ENCODE peak calls at places on chromosomes 3 and 15, in six cellular contexts. One of them, this sample, is unnamed.
A peak's percentile ranks its signal among the peaks of the same experiment; 100 is the strongest.

GRCh38 chr15:100330221-100330620 is 11.6 kb downstream of the ADAMTS17 start:
- DNase-seq in HCT116: no peak
- DNase-seq in GM12878: no peak
- DNase-seq in SK-N-SH: no peak
- DNase-seq in HepG2: no peak
- DNase-seq in K562: no peak
- DNase-seq in this sample: no peak

GRCh38 chr3:53818221-53819162 is 27.7 kb downstream of the CHDH start:
- DNase-seq in HepG2: peak; percentile 66
- DNase-seq in SK-N-SH: no peak
- DNase-seq in HCT116: no peak
- DNase-seq in GM12878: no peak
- DNase-seq in K562: no peak
- DNase-seq in this sample: no peak

GRCh38 chr3:55405436-55405835 is 81.7 kb downstream of the WNT5A start:
- DNase-seq in HepG2: no peak
- DNase-seq in SK-N-SH: peak; percentile 2
- DNase-seq in HCT116: no peak
- DNase-seq in K562: peak; percentile 24
- DNase-seq in GM12878: no peak
- DNase-seq in this sample: peak; percentile 92

GRCh38 chr3:40044487-40044886 is 235.1 kb downstream of the MYRIP start:
- DNase-seq in SK-N-SH: no peak
- DNase-seq in K562: no peak
- DNase-seq in GM12878: no peak
- DNase-seq in HepG2: no peak
- DNase-seq in HCT116: no peak
- DNase-seq in this sample: no peak

GRCh38 chr3:49668414-49668797 is 5.7 kb upstream of the APEH start:
- DNase-seq in GM12878: no peak
- DNase-seq in HCT116: no peak
- DNase-seq in SK-N-SH: no peak
- DNase-seq in HepG2: peak; percentile 76
- DNase-seq in K562: peak; percentile 32
- DNase-seq in this sample: peak; percentile 33

GRCh38 chr15:76163429-76164020 is 103.7 kb downstream of the TMEM266 start:
- DNase-seq in GM12878: no peak
- DNase-seq in HCT116: no peak
- DNase-seq in SK-N-SH: peak; percentile 50
- DNase-seq in HepG2: peak; percentile 43
- DNase-seq in K562: no peak
- DNase-seq in this sample: no peak

GRCh38 chr3:128493221-128494151 is 485 bp upstream of the GATA2 start:
- DNase-seq in HCT116: no peak
- DNase-seq in HepG2: no peak
- DNase-seq in K562: peak; percentile 32
- DNase-seq in GM12878: no peak
- DNase-seq in SK-N-SH: peak; percentile 92
- DNase-seq in this sample: no peak

GRCh38 chr3:118772036-118773030 is 262.3 kb downstream of the IGSF11 start:
- DNase-seq in HepG2: no peak
- DNase-seq in SK-N-SH: no peak
- DNase-seq in GM12878: peak; percentile 64
- DNase-seq in K562: peak; percentile 58
- DNase-seq in HCT116: no peak
- DNase-seq in this sample: peak; percentile 47

GRCh38 chr3:113507501-113508067 is 7.4 kb downstream of the SPICE1 start:
- DNase-seq in HepG2: no peak
- DNase-seq in HCT116: no peak
- DNase-seq in GM12878: no peak
- DNase-seq in K562: no peak
- DNase-seq in SK-N-SH: no peak
- DNase-seq in this sample: no peak

DNA sequence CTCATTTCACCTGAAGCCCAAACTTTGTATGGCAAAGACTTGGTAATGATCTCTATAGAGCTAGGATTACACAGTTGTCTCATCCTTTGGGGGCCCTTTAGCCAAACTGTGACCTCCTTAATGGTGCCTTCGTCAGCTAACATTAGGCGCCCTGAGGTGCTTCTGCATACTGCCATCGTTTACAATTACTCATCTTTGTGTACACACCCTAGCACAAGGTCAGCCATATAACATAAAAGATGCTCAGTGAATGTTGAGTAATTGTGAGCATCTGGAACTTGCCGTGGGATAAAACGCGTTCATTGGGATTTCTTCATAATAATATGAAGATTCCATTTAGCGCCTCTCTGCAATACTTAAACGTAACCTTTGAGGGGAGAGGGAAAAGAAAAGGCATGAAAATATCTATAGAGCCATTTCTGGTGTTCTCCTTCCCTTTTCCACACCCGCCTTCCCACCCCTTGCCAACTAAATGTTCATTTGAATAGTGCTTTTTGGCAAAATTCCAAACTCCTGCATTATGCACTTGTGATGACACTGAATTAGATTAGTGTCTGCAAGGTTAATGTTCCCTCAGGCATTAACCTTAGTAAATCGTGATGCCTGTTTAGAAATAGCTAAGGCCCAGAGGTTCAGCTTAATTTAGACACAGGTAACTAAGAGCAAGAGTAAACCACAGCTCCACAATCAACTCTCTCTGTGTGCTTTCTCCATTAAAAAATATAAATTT is 990 bp upstream of the ZNF148 start:
- DNase-seq in GM12878: no peak
- DNase-seq in HepG2: peak; percentile 78
- DNase-seq in SK-N-SH: peak; percentile 67
- DNase-seq in K562: peak; percentile 12
- DNase-seq in HCT116: no peak
- DNase-seq in this sample: no peak
- H2AFZ ChIP-seq in GM12878: peak overlapping the region; percentile 41
- H2AFZ ChIP-seq in HepG2: no peak overlapping the region
- H2AFZ ChIP-seq in SK-N-SH: peak overlapping the region; percentile 94
- H2AFZ ChIP-seq in K562: peak overlapping the region; percentile 89
- H2AFZ ChIP-seq in HCT116: no peak overlapping the region
- H2AFZ ChIP-seq in this sample: peak overlapping the region; percentile 96

GRCh38 chr15:98854496-98854895 is 153.1 kb downstream of the PGPEP1L start:
- DNase-seq in K562: no peak
- DNase-seq in SK-N-SH: no peak
- DNase-seq in HCT116: no peak
- DNase-seq in HepG2: no peak
- DNase-seq in GM12878: no peak
- DNase-seq in this sample: no peak
- H3K4me1 ChIP-seq in K562: peaks cover 8% of the 10 kb centered on the region
- H3K4me1 ChIP-seq in SK-N-SH: peaks cover 47% of the 10 kb centered on the region
- H3K4me1 ChIP-seq in HCT116: peaks cover 25% of the 10 kb centered on the region
- H3K4me1 ChIP-seq in HepG2: peaks cover 46% of the 10 kb centered on the region
- H3K4me1 ChIP-seq in GM12878: peaks cover 14% of the 10 kb centered on the region
- H3K4me1 ChIP-seq in this sample: peaks cover 80% of the 10 kb centered on the region

DNA sequence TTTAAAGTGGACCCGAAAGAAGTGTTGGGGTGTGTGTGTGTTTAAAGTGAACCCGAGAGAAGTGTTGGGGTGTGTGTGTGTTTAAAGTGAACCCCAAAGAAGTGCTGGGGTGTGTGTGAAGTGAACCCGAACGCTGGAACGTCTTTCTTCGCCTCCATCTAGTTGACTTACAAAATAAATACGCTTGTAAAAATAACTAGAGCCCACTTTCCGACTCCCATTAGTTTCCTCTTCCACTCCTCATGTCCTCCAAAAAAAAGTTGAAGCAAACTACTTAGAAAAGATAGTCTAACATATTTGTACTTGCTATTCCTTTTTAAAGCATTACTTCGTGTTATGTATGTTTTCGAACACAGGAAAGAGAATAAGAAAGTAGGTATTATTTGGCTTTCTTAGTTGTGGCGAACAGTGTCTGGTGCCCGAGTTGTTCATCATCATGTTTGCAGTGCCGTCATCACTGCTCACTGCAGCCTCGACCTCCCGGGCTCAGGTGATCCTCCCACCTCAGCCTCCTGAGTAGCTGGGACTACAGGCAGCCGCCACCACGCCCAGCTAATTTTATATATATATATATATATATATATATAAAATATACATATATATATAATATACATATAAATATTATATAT is 1.1 kb downstream of the LRCH3 start:
- DNase-seq in SK-N-SH: no peak
- DNase-seq in K562: peak; percentile 41
- DNase-seq in HepG2: no peak
- DNase-seq in HCT116: no peak
- DNase-seq in GM12878: no peak
- DNase-seq in this sample: no peak
- TF ChIP-seq REST in SK-N-SH: no peak
- TF ChIP-seq REST in K562: no peak
- TF ChIP-seq REST in HepG2: no peak
- TF ChIP-seq REST in HCT116: no peak
- TF ChIP-seq REST in GM12878: no peak
- TF ChIP-seq REST in this sample: no peak

GRCh38 chr15:68484696-68485400 is 52.9 kb upstream of the ITGA11 start:
- DNase-seq in HCT116: no peak
- DNase-seq in GM12878: no peak
- DNase-seq in SK-N-SH: no peak
- DNase-seq in K562: no peak
- DNase-seq in HepG2: no peak
- DNase-seq in this sample: no peak
- H2AFZ ChIP-seq in HCT116: no peak overlapping the region
- H2AFZ ChIP-seq in GM12878: no peak overlapping the region
- H2AFZ ChIP-seq in SK-N-SH: peak overlapping the region; percentile 17
- H2AFZ ChIP-seq in K562: no peak overlapping the region
- H2AFZ ChIP-seq in HepG2: no peak overlapping the region
- H2AFZ ChIP-seq in this sample: no peak overlapping the region

DNA sequence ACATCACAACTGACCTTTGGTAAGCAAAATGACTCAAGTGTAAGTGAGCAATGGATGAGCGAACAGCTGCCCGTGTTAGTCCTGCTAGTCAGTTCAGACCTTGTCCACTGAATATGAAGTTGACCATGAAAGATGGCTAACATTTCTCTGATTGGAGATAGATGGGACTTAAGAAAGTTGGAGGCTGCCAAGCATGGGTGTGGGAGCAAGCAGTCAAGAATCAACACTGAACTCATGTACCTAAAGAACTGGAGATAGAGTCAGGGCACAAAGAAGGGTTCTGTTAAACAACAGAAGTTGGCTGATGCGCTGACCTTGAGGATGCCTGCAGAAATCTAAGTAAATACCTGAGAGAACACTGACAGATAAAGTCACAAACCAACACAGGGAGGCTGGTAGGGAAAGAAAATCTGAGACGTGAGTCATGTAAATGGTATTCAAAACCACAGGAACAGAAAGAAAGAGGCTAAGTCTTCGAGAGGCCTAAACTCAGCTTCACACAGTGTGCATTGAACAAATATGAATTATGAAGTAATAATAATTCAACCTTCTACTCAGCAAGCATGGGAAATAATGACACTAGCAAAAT is 30.7 kb upstream of the ANPEP start:
- DNase-seq in GM12878: no peak
- DNase-seq in HCT116: peak; percentile 76
- DNase-seq in HepG2: peak; percentile 66
- DNase-seq in SK-N-SH: no peak
- DNase-seq in K562: no peak
- DNase-seq in this sample: no peak
- H3K4me1 ChIP-seq in GM12878: peaks cover 35% of the 10 kb centered on the region
- H3K4me1 ChIP-seq in HCT116: peaks cover 39% of the 10 kb centered on the region
- H3K4me1 ChIP-seq in HepG2: peaks cover 14% of the 10 kb centered on the region
- H3K4me1 ChIP-seq in SK-N-SH: peaks cover 28% of the 10 kb centered on the region
- H3K4me1 ChIP-seq in K562: no peaks in the 10 kb centered on the region
- H3K4me1 ChIP-seq in this sample: no peaks in the 10 kb centered on the region

This sample was measured in GM23338.